ENCODE peak calls at places on chromosomes 1 and 21, in ten cellular contexts. J is fibroblast of lung; G is astrocyte of the spinal cord; I is ELF-1; H is ELR; F is activated CD4-positive, alpha-beta T cell treated with anti-CD3 and anti-CD28 coated beads, Interleukin-2, amount 10 ng/mL, durations not matched to agents 7 days and 5 days; M is endodermal cell; X is CD8-positive, alpha-beta T cell; A is T-helper 22 cell; W is GM04503. D is an unnamed sample.
A peak's percentile ranks its signal among the peaks of the same experiment; 100 is the strongest.

GRCh38 chr1:29122662-29122986 is 1.1 kb downstream of the TMEM200B start:
- DNase-seq in I (peak; percentile 72), J (peak; percentile 73), H (peak; percentile 90), F (no peak), X (no peak), M (peak; percentile 82), A (no peak), G (peak; percentile 83), W (peak; percentile 59), D (no peak)

GRCh38 chr1:101664726-101665125 is 332.0 kb downstream of the OLFM3 start:
- DNase-seq in J (no peak), M (peak; percentile 59), I (no peak), A (no peak), H (no peak), X (no peak), F (no peak), W (no peak), G (no peak), D (no peak)

GRCh38 chr1:164712131-164713031 is 153.4 kb downstream of the PBX1 start:
- DNase-seq in X (no peak), H (no peak), I (no peak), W (no peak), J (no peak), A (no peak), F (no peak), G (no peak), M (peak; percentile 65), D (peak; percentile 65)

GRCh38 chr1:66393586-66394334 is 140.2 kb upstream of the SGIP1 start:
- DNase-seq in G (no peak), F (no peak), H (no peak), A (no peak), W (no peak), M (no peak), I (no peak), X (no peak), J (no peak), D (no peak)

GRCh38 chr1:156063997-156064285 is 3.0 kb downstream of the RAB25 start:
- DNase-seq in A (no peak), W (no peak), X (no peak), G (peak; percentile 39), F (no peak), M (peak; percentile 77), H (no peak), I (no peak), J (no peak), D (no peak)

GRCh38 chr1:183365676-183366075 is 52.5 kb downstream of the NMNAT2 start:
- DNase-seq in X (no peak), M (no peak), H (peak; percentile 31), J (peak; percentile 12), A (no peak), I (no peak), F (no peak), W (no peak), G (no peak), D (no peak)

GRCh38 chr1:165239873-165240272 is 116.6 kb downstream of the LMX1A start:
- DNase-seq in M (no peak), W (no peak), I (no peak), J (no peak), X (no peak), H (no peak), F (no peak), A (no peak), G (no peak), D (no peak)

GRCh38 chr1:196425513-196425912 is 182.7 kb downstream of the KCNT2 start:
- DNase-seq in I (no peak), X (no peak), A (no peak), J (no peak), G (no peak), H (no peak), W (no peak), M (no peak), F (no peak), D (no peak)

GRCh38 chr1:41738475-41738874 is 180.2 kb downstream of the HIVEP3 start:
- DNase-seq in J (peak; percentile 69), G (peak; percentile 48), A (no peak), H (no peak), I (no peak), X (no peak), W (no peak), M (no peak), F (no peak), D (no peak)

GRCh38 chr1:46134660-46135331 is 2.4 kb upstream of the PIK3R3 start:
- DNase-seq in A (no peak), I (no peak), J (peak; percentile 81), M (no peak), W (no peak), F (no peak), G (peak; percentile 65), X (no peak), H (peak; percentile 78), D (peak; percentile 26)

GRCh38 chr1:21232044-21232443 is 55.3 kb upstream of the EIF4G3 start:
- DNase-seq in W (no peak), I (peak; percentile 66), F (peak; percentile 44), X (no peak), G (peak; percentile 50), M (peak; percentile 75), A (no peak), J (peak; percentile 41), H (peak; percentile 66), D (peak; percentile 26)

GRCh38 chr1:64956241-64956640 is 10.1 kb downstream of the JAK1 start:
- DNase-seq in H (peak; percentile 37), J (peak; percentile 35), X (no peak), F (no peak), I (no peak), M (no peak), A (no peak), G (no peak), W (no peak), D (no peak)

GRCh38 chr1:159935719-159936283 is 9.6 kb downstream of the IGSF9 start:
- DNase-seq in H (no peak), G (no peak), M (no peak), F (no peak), J (no peak), A (no peak), X (no peak), I (no peak), W (no peak), D (no peak)

GRCh38 chr1:227898502-227899140 is 49.1 kb downstream of the WNT9A start:
- DNase-seq in G (no peak), H (no peak), I (peak; percentile 0), W (no peak), A (no peak), M (no peak), X (no peak), F (peak; percentile 5), J (no peak), D (no peak)

GRCh38 chr21:33642896-33643657 is 776 bp downstream of the ITSN1 start:
- DNase-seq in A (no peak), H (peak; percentile 53), F (no peak), G (no peak), X (no peak), J (peak; percentile 38), I (peak; percentile 69), M (peak; percentile 77), W (no peak), D (no peak)

GRCh38 chr1:93635614-93636543 is 45.8 kb downstream of the BCAR3 start:
- DNase-seq in F (no peak), G (peak; percentile 65), W (no peak), I (peak; percentile 89), A (no peak), M (peak; percentile 83), X (no peak), H (no peak), J (peak; percentile 58), D (no peak)

GRCh38 chr1:198845851-198846250 is 207.0 kb downstream of the PTPRC start:
- DNase-seq in M (no peak), X (no peak), W (no peak), H (peak; percentile 58), J (peak; percentile 70), F (no peak), A (no peak), G (peak; percentile 40), I (no peak), D (no peak)

GRCh38 chr1:37476460-37477197 is 2.2 kb downstream of the ZC3H12A start:
- DNase-seq in H (peak; percentile 93), G (peak; percentile 74), F (no peak), X (no peak), J (peak; percentile 86), M (peak; percentile 74), I (peak; percentile 66), A (no peak), W (no peak), D (no peak)

GRCh38 chr1:38243106-38243505 is 196.5 kb upstream of the POU3F1 start:
- DNase-seq in X (no peak), M (peak; percentile 57), J (no peak), I (peak; percentile 90), F (no peak), W (no peak), G (no peak), H (no peak), A (no peak), D (no peak)

GRCh38 chr1:240712014-240712731 is 100.2 kb upstream of the GREM2 start:
- DNase-seq in A (no peak), M (no peak), W (peak; percentile 78), G (no peak), X (no peak), J (peak; percentile 50), I (no peak), H (peak; percentile 41), F (no peak), D (no peak)

GRCh38 chr1:2376261-2376741 is 15.1 kb downstream of the MORN1 start:
- DNase-seq in I (no peak), X (no peak), H (no peak), J (no peak), W (no peak), A (no peak), G (no peak), F (no peak), M (no peak), D (no peak)

GRCh38 chr1:169144941-169145626 is 38.6 kb downstream of the ATP1B1 start:
- DNase-seq in F (no peak), A (no peak), M (no peak), J (no peak), G (no peak), I (no peak), H (no peak), X (no peak), W (no peak), D (no peak)

GRCh38 chr1:67659229-67659628 is 25.8 kb upstream of the GADD45A start:
- DNase-seq in M (no peak), F (no peak), W (no peak), A (no peak), H (no peak), X (no peak), G (no peak), J (no peak), I (no peak), D (no peak)

GRCh38 chr1:3727042-3727824 is 25.0 kb upstream of the CCDC27 start:
- DNase-seq in M (peak; percentile 91), H (peak; percentile 27), J (no peak), I (peak; percentile 72), A (no peak), G (no peak), X (no peak), F (peak; percentile 17), W (no peak), D (no peak)

GRCh38 chr1:17167041-17167782 is 37.7 kb upstream of the PADI1 start:
- DNase-seq in J (peak; percentile 26), H (peak; percentile 18), M (peak; percentile 65), W (no peak), I (peak; percentile 77), F (no peak), G (peak; percentile 26), X (no peak), A (no peak), D (no peak)

GRCh38 chr1:226901421-226901820 is 31.0 kb downstream of the PSEN2 start:
- DNase-seq in A (no peak), F (no peak), H (no peak), I (no peak), W (no peak), G (no peak), J (no peak), M (no peak), X (no peak), D (no peak)

GRCh38 chr1:15454256-15454655 is 2.3 kb upstream of the CELA2A start:
- DNase-seq in J (peak; percentile 80), M (no peak), G (peak; percentile 70), F (no peak), W (peak; percentile 39), H (peak; percentile 63), A (no peak), X (no peak), I (no peak), D (no peak)

GRCh38 chr1:244436336-244437102 is 15.2 kb downstream of the ADSS2 start:
- DNase-seq in J (peak; percentile 74), X (no peak), W (no peak), M (no peak), G (peak; percentile 42), I (no peak), F (no peak), A (no peak), H (peak; percentile 57), D (no peak)

D was measured in NCI-H1092.